ENCODE peak calls at places on chromosomes 4 and X, in seven cellular contexts. M, T, F, B, Z, H and L are unnamed samples.

GRCh38 chr4:98557497-98557896 is 100.9 kb downstream of the TSPAN5 start:
- DNase-seq in M (peak), T (no peak), F (peak), B (no peak), Z (no peak), H (no peak), L (no peak)

GRCh38 chr4:87525636-87526035 is 3.5 kb downstream of the SPARCL1 start:
- DNase-seq in M (peak), T (no peak), F (no peak), B (no peak), Z (no peak), H (no peak), L (no peak)

GRCh38 chr4:145285928-145286327 is 105.5 kb upstream of the OTUD4 start:
- DNase-seq in M (peak), T (no peak), F (peak), B (no peak), Z (no peak), H (no peak), L (no peak)

GRCh38 chrX:23493941-23494374 is 159.3 kb downstream of the PTCHD1 start:
- DNase-seq in M (peak), T (no peak), F (peak), B (no peak), Z (peak), H (no peak), L (no peak)

GRCh38 chrX:11768039-11768438 is 10.0 kb downstream of the MSL3 start:
- DNase-seq in M (no peak), T (no peak), F (no peak), B (no peak), Z (no peak), H (no peak), L (peak)

GRCh38 chrX:19334945-19335626 is 8.6 kb upstream of the PDHA1 start:
- DNase-seq in M (peak), T (peak), F (peak), B (peak), Z (peak), H (peak), L (peak)

GRCh38 chrX:107047622-107048021 is 47.6 kb upstream of the MORC4 start:
- DNase-seq in M (no peak), T (no peak), F (no peak), B (no peak), Z (no peak), H (no peak), L (no peak)

GRCh38 chr4:34619531-34620109 is 1624.7 kb downstream of the ARAP2 start:
- DNase-seq in M (peak), T (no peak), F (no peak), B (no peak), Z (no peak), H (no peak), L (no peak)

GRCh38 chrX:11667286-11667685 is 1.6 kb upstream of the ARHGAP6 start:
- DNase-seq in M (no peak), T (no peak), F (no peak), B (no peak), Z (no peak), H (no peak), L (no peak)

GRCh38 chr4:26490111-26490979 is at the start of gene CCKAR:
- DNase-seq in M (no peak), T (no peak), F (no peak), B (no peak), Z (no peak), H (no peak), L (no peak)
- TF ChIP-seq CTCF in M (no peak), T (no peak), F (no peak), B (no peak), Z (no peak), H (no peak), L (no peak)

DNA sequence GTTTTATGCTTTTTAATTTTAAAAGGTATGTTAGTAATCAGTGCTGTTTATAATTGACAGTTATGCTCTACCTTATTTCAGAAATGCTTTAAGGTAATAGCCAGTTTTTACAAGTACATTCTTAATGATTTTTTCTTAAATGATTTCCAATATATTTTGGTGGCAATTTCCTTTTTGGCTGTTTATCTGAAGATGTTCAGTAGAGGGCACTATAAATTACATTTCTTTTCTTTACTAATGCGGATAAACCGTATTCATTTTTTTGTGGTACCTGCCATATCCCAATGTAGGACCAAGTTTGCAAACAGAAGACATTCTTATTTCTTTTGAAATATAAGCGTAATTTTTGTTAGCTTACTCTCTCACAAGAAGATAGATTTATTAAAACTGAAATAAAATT is 65.4 kb downstream of the CCKAR start:
- DNase-seq in M (peak), T (no peak), F (no peak), B (no peak), Z (no peak), H (no peak), L (no peak)
- TF ChIP-seq CTCF in M (peak), T (no peak), F (no peak), B (no peak), Z (no peak), H (peak), L (no peak)

DNA sequence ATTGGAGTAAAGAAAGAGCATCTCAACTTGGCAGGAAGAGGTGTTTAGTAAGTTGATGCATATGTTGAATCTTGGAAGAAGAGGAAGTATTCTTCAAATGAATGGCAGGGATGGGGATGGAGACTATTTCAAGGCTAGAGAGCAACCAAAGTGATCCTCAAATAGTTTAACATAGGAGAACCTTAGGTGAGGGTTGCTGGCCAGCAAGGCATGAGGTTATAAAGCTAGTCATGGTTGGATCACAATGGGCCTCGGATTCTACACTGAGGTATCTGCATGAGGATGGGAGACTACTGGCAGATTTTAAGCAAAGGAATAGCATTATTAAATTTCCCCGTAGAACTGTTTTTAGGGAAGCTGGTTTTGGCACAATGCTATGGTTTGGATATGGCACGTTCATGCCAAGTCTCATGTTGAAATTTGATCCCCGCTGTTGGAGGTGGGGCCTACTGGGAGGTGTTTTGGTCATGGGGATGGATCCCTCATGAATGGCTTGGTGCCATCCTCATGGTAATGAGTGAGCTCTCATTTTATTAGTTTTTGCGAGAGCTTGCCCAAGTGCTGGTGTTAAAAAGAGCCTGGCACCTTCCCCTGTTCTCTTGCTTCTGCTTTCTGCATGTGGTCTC is 41.9 kb upstream of the ETNPPL start:
- DNase-seq in M (no peak), T (no peak), F (no peak), B (no peak), Z (no peak), H (no peak), L (no peak)
- TF ChIP-seq CTCF in M (no peak), T (no peak), F (no peak), B (no peak), Z (no peak), H (no peak), L (no peak)

DNA sequence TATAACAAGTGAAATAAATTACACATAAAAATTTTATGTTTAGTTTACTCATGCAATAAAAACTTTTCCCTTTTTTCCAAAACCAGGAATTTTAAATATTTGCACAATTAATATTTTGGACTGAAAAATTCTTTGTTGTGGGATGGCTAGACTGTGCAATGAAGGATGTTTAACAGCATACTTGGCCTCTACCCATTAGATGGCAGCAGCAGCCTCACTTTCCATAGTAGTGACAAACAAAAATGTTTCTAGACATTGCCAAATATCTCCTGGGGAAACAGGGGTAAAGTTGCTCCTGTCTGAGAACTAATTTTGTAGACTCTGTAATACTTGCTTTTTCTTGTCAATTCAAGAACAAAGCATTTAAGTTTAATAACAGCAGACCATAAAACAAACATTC is 49.8 kb downstream of the SCLT1 start:
- DNase-seq in M (peak), T (no peak), F (no peak), B (no peak), Z (peak), H (no peak), L (no peak)
- TF ChIP-seq CTCF in M (peak), T (no peak), F (no peak), B (no peak), Z (no peak), H (peak), L (no peak)

DNA sequence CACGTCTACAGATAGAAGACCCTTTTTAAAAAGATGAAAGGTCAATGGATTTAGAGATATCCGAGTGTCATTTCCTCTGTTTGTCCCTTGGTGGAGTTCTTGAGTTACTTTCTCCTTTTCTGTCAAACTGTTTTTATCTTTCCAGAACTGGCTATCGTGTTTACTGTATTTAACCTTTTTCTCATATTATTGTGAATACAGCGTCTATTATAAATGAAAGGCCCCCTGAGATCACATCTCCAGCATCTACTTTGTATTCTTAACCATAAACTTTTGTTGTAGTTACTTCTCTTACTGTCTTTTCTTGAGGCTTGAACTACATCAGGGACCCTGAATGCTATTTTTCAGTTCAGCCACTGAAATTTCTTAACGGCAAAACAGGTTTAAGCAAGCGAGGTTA is 4.0 kb upstream of the PCDH7 start:
- DNase-seq in M (peak), T (peak), F (peak), B (peak), Z (peak), H (no peak), L (peak)
- TF ChIP-seq CTCF in M (peak), T (peak), F (peak), B (peak), Z (peak), H (peak), L (peak)

DNA sequence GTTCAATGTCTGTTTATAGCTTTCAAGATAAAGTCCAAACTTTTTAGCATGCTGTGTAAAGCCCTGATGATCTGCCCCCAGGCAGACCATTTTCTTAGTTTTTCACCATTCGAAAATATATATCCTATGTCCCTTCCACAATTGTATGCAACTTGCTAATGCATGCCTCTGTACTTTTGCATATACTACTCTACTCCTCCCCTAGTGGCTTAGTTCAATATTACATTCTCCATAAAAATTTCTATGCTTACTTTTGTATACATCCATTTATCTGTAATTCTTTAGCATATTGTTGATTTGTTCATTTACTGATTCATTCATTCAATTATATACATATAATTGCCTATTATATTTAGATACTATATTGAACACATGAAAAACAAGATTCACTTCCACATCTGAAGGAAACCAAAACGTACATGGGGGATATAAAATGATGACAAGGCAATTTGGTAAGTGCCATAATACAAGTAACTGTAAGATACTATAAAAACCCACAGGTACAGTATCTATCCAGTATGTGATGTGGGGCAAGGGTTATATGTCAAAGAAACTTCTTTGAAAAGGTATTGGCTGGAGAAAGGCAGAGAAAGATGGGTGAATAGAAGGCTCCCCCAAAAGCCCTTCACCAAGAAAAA is 902.5 kb downstream of the FAM133A start:
- DNase-seq in M (no peak), T (no peak), F (no peak), B (no peak), Z (peak), H (no peak), L (no peak)
- TF ChIP-seq CTCF in M (no peak), T (no peak), F (no peak), B (no peak), Z (no peak), H (peak), L (no peak)

GRCh38 chrX:139126493-139126892 is 404.0 kb upstream of the F9 start:
- DNase-seq in M (no peak), T (peak), F (no peak), B (no peak), Z (peak), H (peak), L (peak)
- TF ChIP-seq CTCF in M (no peak), T (peak), F (no peak), B (peak), Z (peak), H (peak), L (peak)